ENCODE peak calls at places on chromosomes 5 and 9, in five cellular contexts. N is MM.1S, S is neuronal stem cell, X is Karpas-422, T is mammary epithelial cell. D is an unnamed sample.

GRCh38 chr5:63726491-63726890 is 235.8 kb downstream of the HTR1A start:
- DNase-seq in N (peak), S (no peak), X (no peak), T (no peak), D (no peak)

GRCh38 chr9:78620764-78621163 is 323.8 kb downstream of the PSAT1 start:
- DNase-seq in N (no peak), S (no peak), X (no peak), T (peak), D (no peak)

GRCh38 chr9:69719368-69719767 is 40.4 kb downstream of the PTAR1 start:
- DNase-seq in N (no peak), S (no peak), X (no peak), T (no peak), D (no peak)

GRCh38 chr5:53023969-53024368 is 34.8 kb downstream of the ITGA2 start:
- DNase-seq in N (peak), S (no peak), X (no peak), T (peak), D (no peak)

GRCh38 chr5:74316064-74316586 is 324.4 kb downstream of the ENC1 start:
- DNase-seq in N (no peak), S (no peak), X (no peak), T (peak), D (peak)

GRCh38 chr5:115770466-115770865 is 46.0 kb downstream of the CDO1 start:
- DNase-seq in N (no peak), S (peak), X (peak), T (no peak), D (no peak)

GRCh38 chr5:171907731-171908343 is 98.6 kb downstream of the FBXW11 start:
- DNase-seq in N (peak), S (peak), X (peak), T (peak), D (peak)

GRCh38 chr5:95664204-95664786 is 17.7 kb downstream of the RFESD start:
- DNase-seq in N (peak), S (peak), X (peak), T (peak), D (no peak)

GRCh38 chr5:161410640-161411039 is 135.9 kb downstream of the GABRB2 start:
- DNase-seq in N (no peak), S (no peak), X (no peak), T (no peak), D (no peak)

GRCh38 chr9:27276182-27277030 is 20.5 kb downstream of the EQTN start:
- DNase-seq in N (peak), S (peak), X (peak), T (peak), D (peak)

GRCh38 chr9:78365979-78366697 is 69.2 kb downstream of the PSAT1 start:
- DNase-seq in N (peak), S (no peak), X (peak), T (no peak), D (peak)

GRCh38 chr5:161030219-161030618 is 178.2 kb upstream of the ATP10B start:
- DNase-seq in N (no peak), S (no peak), X (no peak), T (no peak), D (no peak)

GRCh38 chr9:125589287-125589686 is 117.7 kb downstream of the MAPKAP1 start:
- DNase-seq in N (no peak), S (no peak), X (no peak), T (no peak), D (no peak)

GRCh38 chr9:135023389-135023788 is 64.1 kb upstream of the OLFM1 start:
- DNase-seq in N (no peak), S (no peak), X (no peak), T (peak), D (peak)

GRCh38 chr9:112084334-112084733 is 90.8 kb downstream of the SUSD1 start:
- DNase-seq in N (no peak), S (no peak), X (no peak), T (no peak), D (no peak)

GRCh38 chr9:79619930-79620329 is 48.2 kb downstream of the TLE4 start:
- DNase-seq in N (no peak), S (no peak), X (no peak), T (no peak), D (no peak)

GRCh38 chr9:79621916-79622575 is 50.3 kb downstream of the TLE4 start:
- DNase-seq in N (no peak), S (no peak), X (no peak), T (no peak), D (no peak)

GRCh38 chr9:79629721-79630120 is 58.0 kb downstream of the TLE4 start:
- DNase-seq in N (no peak), S (no peak), X (no peak), T (no peak), D (no peak)

GRCh38 chr9:79623799-79624721 is 52.3 kb downstream of the TLE4 start:
- DNase-seq in N (no peak), S (no peak), X (peak), T (peak), D (no peak)
- H3K4me2 ChIP-seq in N (no peak), S (no peak), X (peak), T (peak), D (no peak)

DNA sequence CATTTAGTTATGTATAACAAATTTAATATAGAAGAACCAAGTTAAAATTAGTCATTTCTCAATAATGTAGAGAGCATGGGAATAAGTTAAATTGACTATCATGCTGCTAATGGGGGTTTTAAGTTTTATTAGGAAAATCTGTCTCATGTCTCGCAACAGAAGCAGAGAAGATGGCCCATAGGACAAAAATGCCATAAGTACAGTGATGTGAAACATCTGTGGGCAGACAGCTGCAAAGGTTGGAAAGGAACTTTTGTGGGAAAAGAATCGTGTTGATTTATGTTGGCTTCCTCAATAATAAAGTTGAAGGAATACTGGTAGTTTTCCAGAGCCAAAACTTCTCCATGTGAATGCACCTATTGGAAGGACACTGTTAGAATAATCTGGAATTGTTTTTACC is 44.8 kb downstream of the VCAN start:
- DNase-seq in N (no peak), S (no peak), X (no peak), T (no peak), D (no peak)
- H3K4me2 ChIP-seq in N (no peak), S (no peak), X (no peak), T (no peak), D (peak)

GRCh38 chr5:159880676-159881075 is 35.6 kb upstream of the ADRA1B start:
- DNase-seq in N (no peak), S (no peak), X (no peak), T (no peak), D (no peak)

GRCh38 chr5:159877894-159878448 is 38.3 kb upstream of the ADRA1B start:
- DNase-seq in N (no peak), S (no peak), X (no peak), T (no peak), D (no peak)

GRCh38 chr5:159883522-159883950 is 32.7 kb upstream of the ADRA1B start:
- DNase-seq in N (no peak), S (no peak), X (no peak), T (peak), D (no peak)

GRCh38 chr5:159877087-159877486 is 39.2 kb upstream of the ADRA1B start:
- DNase-seq in N (no peak), S (no peak), X (no peak), T (no peak), D (no peak)

GRCh38 chr5:159878988-159879471 is 37.3 kb upstream of the ADRA1B start:
- DNase-seq in N (no peak), S (peak), X (no peak), T (peak), D (peak)
- H3K4me2 ChIP-seq in N (no peak), S (peak), X (no peak), T (peak), D (peak)

DNA sequence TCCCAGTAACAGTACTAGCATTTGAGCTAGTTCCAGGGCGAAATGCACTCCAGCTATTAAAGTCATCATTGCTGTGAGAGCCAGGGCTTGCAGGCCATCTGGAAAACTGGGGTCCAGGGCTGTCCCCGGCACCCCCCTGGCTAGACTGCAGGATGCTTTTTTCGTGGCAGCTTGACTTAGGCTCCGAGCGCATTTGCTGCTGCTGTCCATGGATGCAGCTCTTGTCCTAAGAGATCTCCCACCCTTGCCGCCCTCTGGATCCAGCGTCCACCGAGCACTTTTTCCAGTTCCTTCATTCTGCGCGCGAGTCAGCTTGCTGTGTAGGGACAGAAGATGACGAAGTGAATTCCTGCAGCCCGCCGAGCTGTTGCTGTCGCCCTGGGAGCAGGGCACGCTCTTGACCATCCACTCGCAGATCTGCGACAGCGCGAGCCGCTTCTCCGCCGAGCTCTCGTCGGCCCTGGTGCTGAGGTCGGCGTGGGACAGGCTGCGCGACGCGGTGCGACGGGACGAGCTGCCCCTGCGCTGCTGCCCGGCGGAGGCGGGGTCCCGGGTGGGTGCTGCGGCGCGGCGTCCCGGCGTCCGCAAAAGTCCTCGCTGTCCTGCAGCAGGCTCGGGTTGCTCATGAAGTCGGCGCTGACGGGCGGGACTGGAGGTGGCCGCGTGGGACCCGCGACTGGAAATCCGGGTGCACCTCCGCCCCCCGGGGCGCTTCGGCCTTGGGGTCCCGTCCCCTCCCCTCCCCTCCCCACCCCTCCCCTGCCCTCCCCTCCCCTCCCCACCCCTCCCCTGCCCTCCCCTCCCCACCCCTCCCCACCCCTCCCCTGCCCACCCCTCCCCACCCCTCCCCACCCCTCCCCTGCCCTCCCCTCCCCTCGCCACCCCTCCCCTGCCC is 30.6 kb downstream of the OR2V1 start:
- DNase-seq in N (no peak), S (no peak), X (no peak), T (no peak), D (peak)
- H3K4me2 ChIP-seq in N (no peak), S (peak), X (no peak), T (peak), D (no peak)

GRCh38 chr9:89744255-89744648 is 139.4 kb downstream of the GADD45G start:
- DNase-seq in N (no peak), S (no peak), X (no peak), T (no peak), D (no peak)
- H3K4me2 ChIP-seq in N (peak), S (no peak), X (no peak), T (no peak), D (no peak)

DNA sequence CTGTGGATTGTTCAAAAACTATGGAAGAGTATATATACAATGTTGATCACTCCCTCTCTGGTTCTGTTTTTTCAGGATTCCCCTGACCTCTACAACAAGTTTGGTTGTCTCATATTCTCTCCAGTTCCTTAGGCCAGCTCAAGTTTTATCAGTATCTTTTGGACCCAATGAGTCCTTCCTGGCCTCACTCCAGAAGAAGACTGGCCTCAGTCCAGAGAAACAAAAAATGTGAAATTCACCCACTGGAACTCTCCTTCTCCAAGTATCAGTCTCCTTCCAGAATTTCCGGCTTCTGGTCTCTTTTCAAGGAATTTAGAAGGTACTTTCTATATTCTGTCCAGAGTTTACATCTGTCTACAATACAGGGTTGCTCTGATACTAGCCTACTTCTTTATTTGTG is 537.8 kb upstream of the FTMT start:
- DNase-seq in N (no peak), S (no peak), X (no peak), T (no peak), D (no peak)
- H3K4me2 ChIP-seq in N (no peak), S (no peak), X (no peak), T (no peak), D (no peak)